ENCODE peak calls at places on chromosome 15, in ten cellular contexts. P is K562; J is psoas muscle; K is astrocyte; T is body of pancreas; E is right lobe of liver; F is CD8-positive, alpha-beta T cell; A is tibial artery; X is Panc1; B is PC-9. W is an unnamed sample.

GRCh38 chr15:90889736-90890456 is 5.6 kb downstream of the FES start:
- DNase-seq in A (no peak), X (no peak), B (no peak), K (no peak), F (no peak), E (peak; percentile 20), P (no peak), T (no peak), J (no peak), W (no peak)

GRCh38 chr15:58214941-58215340 is 76.8 kb downstream of the AQP9 start:
- DNase-seq in X (no peak), A (no peak), E (no peak), K (no peak), F (no peak), B (no peak), P (no peak), T (no peak), J (no peak), W (no peak)

GRCh38 chr15:58469432-58470353 is 37.9 kb downstream of the LIPC start:
- DNase-seq in P (no peak), X (no peak), J (no peak), K (peak; percentile 99), T (peak; percentile 36), F (no peak), B (peak; percentile 86), A (no peak), E (no peak), W (no peak)

GRCh38 chr15:49361370-49361769 is 61.7 kb upstream of the FGF7 start:
- DNase-seq in T (no peak), A (no peak), F (no peak), P (no peak), K (no peak), E (no peak), J (no peak), X (no peak), B (no peak), W (no peak)

GRCh38 chr15:40054746-40055575 is 16.0 kb upstream of the SRP14 start:
- DNase-seq in P (no peak), T (peak; percentile 93), A (no peak), B (peak; percentile 94), X (no peak), K (peak; percentile 47), E (peak; percentile 80), F (no peak), J (peak; percentile 72), W (no peak)

GRCh38 chr15:90664650-90665287 is 52.4 kb upstream of the BLM start:
- DNase-seq in X (no peak), K (no peak), E (peak; percentile 54), B (peak; percentile 11), F (no peak), T (peak; percentile 44), P (no peak), J (peak; percentile 80), A (peak; percentile 64), W (no peak)

GRCh38 chr15:76678766-76679165 is 226.4 kb downstream of the SCAPER start:
- DNase-seq in P (no peak), B (no peak), F (no peak), K (peak; percentile 34), X (no peak), T (no peak), J (no peak), E (no peak), A (no peak), W (no peak)

GRCh38 chr15:65675551-65675950 is 53.8 kb downstream of the SLC24A1 start:
- DNase-seq in X (no peak), E (no peak), T (no peak), F (no peak), J (no peak), A (no peak), B (no peak), K (no peak), P (no peak), W (no peak)

GRCh38 chr15:85485956-85486567 is 105.7 kb downstream of the AKAP13 start:
- DNase-seq in E (no peak), P (peak; percentile 62), T (peak; percentile 75), F (peak; percentile 43), X (peak; percentile 69), J (no peak), B (peak; percentile 56), K (no peak), A (peak; percentile 43), W (no peak)

GRCh38 chr15:82862886-82863285 is 53.5 kb downstream of the WHAMM start:
- DNase-seq in E (no peak), T (no peak), J (no peak), A (no peak), X (no peak), F (no peak), K (no peak), P (no peak), B (no peak), W (no peak)

GRCh38 chr15:35376701-35377100 is 169.3 kb downstream of the DPH6 start:
- DNase-seq in P (no peak), E (no peak), T (no peak), F (no peak), J (no peak), X (no peak), K (no peak), B (no peak), A (no peak), W (no peak)

GRCh38 chr15:57947781-57948180 is 117.7 kb downstream of the ALDH1A2 start:
- DNase-seq in P (no peak), F (no peak), A (peak; percentile 38), E (no peak), B (no peak), T (no peak), K (no peak), J (peak; percentile 71), X (no peak), W (no peak)

GRCh38 chr15:39613271-39613670 is 32.4 kb downstream of the THBS1 start:
- DNase-seq in B (no peak), A (no peak), J (no peak), K (no peak), T (no peak), E (no peak), P (no peak), X (no peak), F (no peak), W (no peak)

GRCh38 chr15:50633653-50634052 is 52.9 kb downstream of the TRPM7 start:
- DNase-seq in E (no peak), T (no peak), X (no peak), F (no peak), K (no peak), P (no peak), J (no peak), B (no peak), A (no peak), W (no peak)

GRCh38 chr15:62782100-62782791 is 260.3 kb upstream of the TPM1 start:
- DNase-seq in A (peak; percentile 83), K (peak; percentile 72), E (peak; percentile 53), F (no peak), P (peak; percentile 50), J (peak; percentile 71), T (peak; percentile 81), B (peak; percentile 78), X (peak; percentile 69), W (no peak)

GRCh38 chr15:95698230-95698629 is 632.3 kb upstream of the NR2F2 start:
- DNase-seq in P (peak; percentile 32), T (no peak), E (no peak), F (no peak), K (no peak), B (no peak), X (no peak), A (no peak), J (no peak), W (no peak)
- H3K9me3 ChIP-seq in P (peaks cover 33% of the 10 kb centered on the region), T (peaks cover 28% of the 10 kb centered on the region), E (no peaks in the 10 kb centered on the region), F (no peaks in the 10 kb centered on the region), K (peaks cover 14% of the 10 kb centered on the region), B (peaks cover 40% of the 10 kb centered on the region), X (peaks cover 22% of the 10 kb centered on the region), A (peaks cover 35% of the 10 kb centered on the region), J (peaks cover 28% of the 10 kb centered on the region), W (peaks cover 18% of the 10 kb centered on the region)

DNA sequence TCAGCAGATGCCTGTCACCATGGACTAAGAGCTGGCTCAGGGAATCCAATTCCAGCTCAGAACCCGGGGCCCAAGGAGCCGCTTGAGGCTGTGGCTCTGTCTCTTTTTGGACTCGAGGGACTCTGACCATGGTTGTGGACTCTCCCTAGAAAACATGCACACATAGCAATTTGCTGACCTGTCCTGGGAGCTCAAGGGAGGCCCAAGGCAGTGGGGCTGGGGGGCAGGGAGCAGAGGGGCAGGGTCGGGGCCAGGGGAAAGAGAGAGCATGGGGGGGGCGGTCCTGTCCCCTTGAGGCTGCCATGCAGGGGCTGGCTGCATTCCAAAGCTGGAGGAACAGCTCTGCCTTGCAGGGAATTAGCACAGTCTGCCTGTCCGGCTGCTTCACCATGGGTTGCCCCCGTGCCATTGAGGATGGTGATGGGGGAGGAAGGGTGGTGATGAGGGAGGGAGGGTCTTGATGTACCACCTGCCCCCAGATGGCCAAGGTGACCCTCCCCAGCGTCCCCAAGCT is 190.1 kb downstream of the GOLGA6L6 start:
- DNase-seq in F (no peak), X (no peak), B (no peak), P (no peak), J (peak; percentile 58), E (peak; percentile 23), A (no peak), K (no peak), T (peak; percentile 30), W (no peak)
- H3K9me3 ChIP-seq in F (no peaks in the 10 kb centered on the region), X (no peaks in the 10 kb centered on the region), B (no peaks in the 10 kb centered on the region), P (no peaks in the 10 kb centered on the region), J (no peaks in the 10 kb centered on the region), E (no peaks in the 10 kb centered on the region), A (peaks cover 12% of the 10 kb centered on the region), K (peaks cover 67% of the 10 kb centered on the region), T (no peaks in the 10 kb centered on the region), W (no peaks in the 10 kb centered on the region)

GRCh38 chr15:25184356-25185155 is 229.8 kb downstream of the SNRPN start:
- DNase-seq in K (no peak), P (no peak), J (peak; percentile 27), B (no peak), E (peak; percentile 8), X (no peak), F (no peak), T (no peak), A (peak; percentile 15), W (no peak)
- H3K9me3 ChIP-seq in K (peaks cover 21% of the 10 kb centered on the region), P (no peaks in the 10 kb centered on the region), J (peaks cover 3% of the 10 kb centered on the region), B (no peaks in the 10 kb centered on the region), E (no peaks in the 10 kb centered on the region), X (no peaks in the 10 kb centered on the region), F (no peaks in the 10 kb centered on the region), T (peaks cover 12% of the 10 kb centered on the region), A (peaks cover 76% of the 10 kb centered on the region), W (no peaks in the 10 kb centered on the region)

GRCh38 chr15:25056484-25057429 is 102.0 kb downstream of the SNRPN start:
- DNase-seq in X (no peak), J (no peak), A (no peak), T (no peak), B (no peak), K (no peak), P (peak; percentile 49), E (no peak), F (no peak), W (no peak)

GRCh38 chr15:25060472-25060803 is 105.7 kb downstream of the SNRPN start:
- DNase-seq in E (no peak), J (no peak), F (no peak), T (no peak), K (no peak), B (no peak), A (no peak), X (no peak), P (no peak), W (no peak)

GRCh38 chr15:25057574-25057973 is 102.8 kb downstream of the SNRPN start:
- DNase-seq in T (no peak), B (no peak), P (no peak), E (no peak), J (no peak), X (no peak), F (no peak), K (no peak), A (no peak), W (no peak)

GRCh38 chr15:25059698-25060471 is 105.1 kb downstream of the SNRPN start:
- DNase-seq in K (no peak), J (no peak), F (no peak), B (no peak), E (no peak), X (no peak), T (no peak), A (no peak), P (no peak), W (no peak)

GRCh38 chr15:25058080-25058785 is 103.4 kb downstream of the SNRPN start:
- DNase-seq in K (no peak), P (no peak), B (no peak), A (no peak), E (no peak), F (no peak), X (no peak), T (no peak), J (no peak), W (no peak)
- H3K9me3 ChIP-seq in K (peaks cover 100% of the 10 kb centered on the region), P (peaks cover 2% of the 10 kb centered on the region), B (peaks cover 3% of the 10 kb centered on the region), A (peaks cover 100% of the 10 kb centered on the region), E (no peaks in the 10 kb centered on the region), F (peaks cover 98% of the 10 kb centered on the region), X (peaks cover 72% of the 10 kb centered on the region), T (peaks cover 100% of the 10 kb centered on the region), J (peaks cover 92% of the 10 kb centered on the region), W (peaks cover 24% of the 10 kb centered on the region)